ENCODE peak calls at places on chromosomes 1 and 21, in nine cellular contexts. C is HEK293T; B is HTR-8/SVneo; R is ACHN; U is stimulated activated CD8-positive, alpha-beta memory T cell treated with anti-CD3 and anti-CD28 coated beads, Interleukin-15, amount 100 ng/mL, for 4 hours; X is NCI-H2029; F is left ventricle myocardium inferior; E is activated naive CD8-positive, alpha-beta T cell treated with anti-CD3 and anti-CD28 coated beads, Interleukin-2, amount 50 U/mL, for 24 hours; Q is transverse colon. O is an unnamed sample.

GRCh38 chr1:39509360-39510009 is 18.0 kb downstream of the BMP8A start:
- DNase-seq in C (no peak), B (no peak), R (no peak), U (no peak), X (no peak), F (peak; percentile 48), E (peak; percentile 46), Q (peak; percentile 71), O (no peak)

GRCh38 chr1:54836594-54836993 is 35.5 kb upstream of the TTC22 start:
- DNase-seq in C (no peak), B (no peak), R (no peak), U (no peak), X (no peak), F (no peak), E (no peak), Q (no peak), O (no peak)

GRCh38 chr1:200243042-200243437 is 166.8 kb downstream of the ZNF281 start:
- DNase-seq in C (no peak), B (no peak), R (no peak), U (no peak), X (no peak), F (no peak), E (no peak), Q (no peak), O (no peak)

GRCh38 chr1:181061487-181061886 is 27.0 kb upstream of the IER5 start:
- DNase-seq in C (no peak), B (no peak), R (no peak), U (no peak), X (no peak), F (no peak), E (no peak), Q (no peak), O (no peak)

GRCh38 chr21:45543710-45544448 is 1.6 kb upstream of the SLC19A1 start:
- DNase-seq in C (no peak), B (no peak), R (no peak), U (no peak), X (no peak), F (peak; percentile 11), E (no peak), Q (no peak), O (no peak)

GRCh38 chr21:45088729-45089128 is 14.3 kb downstream of the ADARB1 start:
- DNase-seq in C (no peak), B (no peak), R (no peak), U (no peak), X (no peak), F (no peak), E (no peak), Q (no peak), O (no peak)

GRCh38 chr21:34598931-34599400 is 15.9 kb downstream of the RCAN1 start:
- DNase-seq in C (no peak), B (no peak), R (no peak), U (no peak), X (peak; percentile 23), F (no peak), E (no peak), Q (no peak), O (no peak)

GRCh38 chr1:33328817-33329216 is 7.9 kb upstream of the A3GALT2 start:
- DNase-seq in C (no peak), B (no peak), R (no peak), U (no peak), X (no peak), F (no peak), E (no peak), Q (no peak), O (no peak)

GRCh38 chr1:245704765-245705164 is 550.0 kb downstream of the KIF26B start:
- DNase-seq in C (no peak), B (peak; percentile 45), R (no peak), U (no peak), X (no peak), F (no peak), E (no peak), Q (no peak), O (no peak)

GRCh38 chr1:111436726-111437125 is 9.2 kb upstream of the OVGP1 start:
- DNase-seq in C (no peak), B (no peak), R (no peak), U (no peak), X (no peak), F (no peak), E (no peak), Q (no peak), O (no peak)

GRCh38 chr1:193926956-193927355 is 740.5 kb upstream of the B3GALT2 start:
- DNase-seq in C (no peak), B (no peak), R (no peak), U (no peak), X (no peak), F (peak; percentile 26), E (no peak), Q (no peak), O (no peak)

GRCh38 chr1:53545663-53546408 is 86.6 kb downstream of the DMRTB1 start:
- DNase-seq in C (no peak), B (no peak), R (no peak), U (no peak), X (peak; percentile 39), F (peak; percentile 13), E (no peak), Q (peak; percentile 2), O (no peak)

GRCh38 chr1:245380790-245381535 is 226.2 kb downstream of the KIF26B start:
- DNase-seq in C (peak; percentile 15), B (no peak), R (peak; percentile 12), U (no peak), X (no peak), F (no peak), E (no peak), Q (no peak), O (no peak)

GRCh38 chr1:7845761-7846160 is 7.1 kb downstream of the UTS2 start:
- DNase-seq in C (no peak), B (no peak), R (no peak), U (no peak), X (no peak), F (no peak), E (no peak), Q (no peak), O (no peak)

GRCh38 chr1:209485759-209486158 is 97.8 kb upstream of the CAMK1G start:
- DNase-seq in C (no peak), B (no peak), R (no peak), U (no peak), X (no peak), F (no peak), E (no peak), Q (no peak), O (no peak)

O was measured in cortex of kidney.